ENCODE peak calls at places on chromosomes 1 and 21, in ten cellular contexts. P is BE2C; F is fibroblast of pulmonary artery; S is HS-5; G is transverse colon; Q is effector memory CD8-positive, alpha-beta T cell; B is endothelial cell; X is activated CD8-positive, alpha-beta memory T cell treated with anti-CD3 and anti-CD28 coated beads for 48 hours; R is SJSA1; M is iris pigment epithelial cell. O is an unnamed sample.

GRCh38 chr1:27402349-27402754 is 9.9 kb downstream of the GPR3 start:
- DNase-seq in B (peak), R (peak), F (peak), S (no peak), Q (no peak), P (no peak), G (peak), X (no peak), M (peak), O (peak)

GRCh38 chr1:6866825-6867224 is 81.6 kb downstream of the CAMTA1 start:
- DNase-seq in Q (no peak), M (no peak), G (no peak), R (no peak), B (no peak), S (no peak), P (no peak), F (no peak), X (no peak), O (no peak)

GRCh38 chr21:45528028-45528705 is 14.1 kb downstream of the SLC19A1 start:
- DNase-seq in P (no peak), Q (no peak), M (no peak), X (no peak), R (no peak), B (no peak), F (no peak), G (peak), S (no peak), O (no peak)

GRCh38 chr1:246947255-246947654 is 15.5 kb upstream of the AHCTF1 start:
- DNase-seq in B (no peak), M (peak), G (peak), X (no peak), R (no peak), P (no peak), S (no peak), Q (no peak), F (peak), O (no peak)

GRCh38 chr1:58907398-58907797 is 123.6 kb upstream of the JUN start:
- DNase-seq in S (no peak), Q (no peak), G (no peak), M (no peak), P (no peak), F (no peak), X (no peak), R (no peak), B (no peak), O (peak)

GRCh38 chr1:199301472-199301871 is 662.6 kb downstream of the PTPRC start:
- DNase-seq in R (no peak), P (no peak), G (no peak), B (no peak), Q (no peak), M (no peak), F (peak), S (no peak), X (no peak), O (no peak)

GRCh38 chr1:160366731-160367515 is at the start of gene NHLH1:
- DNase-seq in F (no peak), X (no peak), Q (no peak), B (no peak), R (peak), P (peak), M (no peak), G (no peak), S (no peak), O (no peak)

GRCh38 chr21:46096997-46097825 is 701 bp upstream of the COL6A2 start:
- DNase-seq in M (no peak), P (peak), R (no peak), F (no peak), X (no peak), Q (no peak), B (peak), S (no peak), G (peak), O (no peak)

GRCh38 chr1:18948913-18949688 is 7.4 kb downstream of the IFFO2 start:
- DNase-seq in B (peak), P (no peak), Q (no peak), G (no peak), F (peak), X (no peak), S (no peak), R (no peak), M (peak), O (no peak)

GRCh38 chr1:25528881-25529517 is 14.4 kb upstream of the LDLRAP1 start:
- DNase-seq in Q (no peak), F (no peak), G (no peak), P (no peak), X (no peak), M (no peak), B (no peak), R (no peak), S (no peak), O (no peak)

GRCh38 chr1:10647414-10648170 is 148.9 kb downstream of the CASZ1 start:
- DNase-seq in R (no peak), B (no peak), F (no peak), M (no peak), S (no peak), G (no peak), X (no peak), P (no peak), Q (no peak), O (no peak)

GRCh38 chr1:204241050-204241449 is 27.3 kb upstream of the GOLT1A start:
- DNase-seq in Q (no peak), F (no peak), B (no peak), P (no peak), M (no peak), R (no peak), G (no peak), X (no peak), S (no peak), O (no peak)

GRCh38 chr1:9289724-9290493 is 2.8 kb upstream of the SPSB1 start:
- DNase-seq in F (peak), G (no peak), B (no peak), Q (no peak), R (no peak), S (peak), M (peak), X (no peak), P (no peak), O (no peak)

GRCh38 chr1:156892190-156893047 is 1.1 kb upstream of the PEAR1 start:
- DNase-seq in Q (peak), B (peak), F (peak), M (peak), X (peak), P (peak), R (peak), G (peak), S (no peak), O (peak)

GRCh38 chr1:92085727-92086126 is 5.6 kb downstream of the BTBD8 start:
- DNase-seq in G (no peak), P (no peak), M (peak), B (no peak), Q (no peak), R (no peak), S (no peak), X (no peak), F (peak), O (no peak)

GRCh38 chr21:26148834-26149354 is 21.7 kb downstream of the APP start:
- DNase-seq in G (no peak), S (peak), P (no peak), X (no peak), B (no peak), Q (no peak), M (peak), R (no peak), F (peak), O (no peak)

GRCh38 chr1:217272385-217272784 is 358.5 kb downstream of the GPATCH2 start:
- DNase-seq in F (peak), P (no peak), R (no peak), M (peak), B (no peak), G (no peak), S (peak), Q (no peak), X (no peak), O (no peak)

GRCh38 chr1:23664837-23665795 is 26.5 kb upstream of the RPL11 start:
- DNase-seq in Q (no peak), S (no peak), X (no peak), F (peak), G (no peak), M (peak), R (no peak), B (peak), P (peak), O (peak)

GRCh38 chr1:233587958-233588799 is 25.7 kb upstream of the KCNK1 start:
- DNase-seq in X (no peak), P (no peak), B (no peak), M (no peak), Q (no peak), G (no peak), S (no peak), F (no peak), R (no peak), O (no peak)

GRCh38 chr1:19768321-19769210 is 31.1 kb downstream of the TMCO4 start:
- DNase-seq in B (no peak), R (no peak), G (no peak), M (no peak), X (no peak), S (no peak), F (no peak), P (no peak), Q (no peak), O (no peak)

GRCh38 chr1:63775418-63776127 is 1.8 kb downstream of the ROR1 start:
- DNase-seq in R (no peak), G (no peak), Q (no peak), B (no peak), M (no peak), X (no peak), S (no peak), F (no peak), P (no peak), O (no peak)

GRCh38 chr1:83883979-83884378 is 115.0 kb downstream of the TTLL7 start:
- DNase-seq in B (no peak), X (no peak), G (no peak), Q (no peak), M (no peak), P (no peak), F (no peak), R (no peak), S (no peak), O (no peak)

GRCh38 chr1:243434594-243434993 is 178.8 kb downstream of the SDCCAG8 start:
- DNase-seq in Q (no peak), F (no peak), R (no peak), B (no peak), P (peak), X (no peak), S (no peak), M (no peak), G (no peak), O (no peak)

GRCh38 chr1:19709255-19709765 is 44.6 kb downstream of the HTR6 start:
- DNase-seq in R (no peak), Q (no peak), P (no peak), M (no peak), B (no peak), X (no peak), F (no peak), G (no peak), S (no peak), O (no peak)

GRCh38 chr1:151693057-151693651 is 23.4 kb downstream of the CELF3 start:
- DNase-seq in X (no peak), B (no peak), Q (no peak), P (no peak), G (no peak), R (no peak), F (peak), S (no peak), M (peak), O (peak)

GRCh38 chr21:17848228-17848627 is 29.1 kb upstream of the C21orf91 start:
- DNase-seq in R (peak), S (peak), Q (no peak), X (no peak), B (no peak), P (no peak), G (peak), F (peak), M (peak), O (no peak)

GRCh38 chr1:43367026-43367903 is 546 bp downstream of the ELOVL1 start:
- DNase-seq in B (peak), P (no peak), X (no peak), S (no peak), G (peak), R (no peak), M (no peak), F (no peak), Q (peak), O (peak)

GRCh38 chr1:37034301-37035013 is at the start of gene GRIK3:
- DNase-seq in X (no peak), B (peak), G (no peak), M (no peak), Q (no peak), R (no peak), S (no peak), F (no peak), P (peak), O (no peak)

GRCh38 chr21:31732538-31732864 is 583 bp upstream of the SCAF4 start:
- DNase-seq in X (no peak), R (no peak), G (no peak), Q (no peak), B (no peak), P (no peak), M (no peak), F (no peak), S (no peak), O (no peak)

GRCh38 chr1:54359393-54360162 is 46.6 kb downstream of the SSBP3 start:
- DNase-seq in S (no peak), M (no peak), P (no peak), R (no peak), Q (no peak), G (no peak), X (no peak), F (no peak), B (no peak), O (no peak)

GRCh38 chr1:31703431-31704260 is at the start of gene COL16A1:
- DNase-seq in G (peak), B (peak), X (no peak), F (peak), Q (no peak), S (no peak), R (peak), M (peak), P (no peak), O (no peak)

GRCh38 chr1:36540056-36540455 is 57.3 kb upstream of the CSF3R start:
- DNase-seq in G (no peak), X (no peak), Q (no peak), F (no peak), B (no peak), S (no peak), R (no peak), M (no peak), P (no peak), O (no peak)

O was measured in Kasumi-1.